ENCODE peak calls at places on chromosome 15, in four cellular contexts. F, J, Z and U are unnamed samples. For H3K27me3, the result is how much of the 10 kb centered on the place peaks cover.

GRCh38 chr15:42084465-42085235 is 9.7 kb downstream of the PLA2G4D start:
- DNase-seq in J (peak), F (no peak), Z (peak), U (peak)

GRCh38 chr15:51103330-51103729 is 8.6 kb upstream of the TNFAIP8L3 start:
- DNase-seq in J (peak), F (peak), Z (no peak), U (no peak)

GRCh38 chr15:40114218-40114617 is 5.5 kb upstream of the BMF start:
- DNase-seq in Z (no peak), F (no peak), J (no peak), U (no peak)

GRCh38 chr15:41561777-41562145 is 2.7 kb downstream of the TYRO3 start:
- DNase-seq in Z (no peak), F (peak), J (no peak), U (no peak)

GRCh38 chr15:36843822-36844221 is 256.5 kb downstream of the MEIS2 start:
- DNase-seq in F (no peak), Z (no peak), J (no peak), U (no peak)

GRCh38 chr15:65757256-65757655 is 34.8 kb downstream of the DENND4A start:
- DNase-seq in J (no peak), F (no peak), Z (no peak), U (peak)

GRCh38 chr15:74630284-74631086 is 14.8 kb downstream of the CLK3 start:
- DNase-seq in J (no peak), Z (no peak), F (no peak), U (no peak)

GRCh38 chr15:57506422-57506821 is 85.3 kb upstream of the MYZAP start:
- DNase-seq in Z (peak), J (no peak), F (no peak), U (no peak)

GRCh38 chr15:80992436-80992835 is 2.8 kb upstream of the MESD start:
- DNase-seq in F (no peak), Z (no peak), J (peak), U (no peak)

GRCh38 chr15:77454956-77455355 is 34.3 kb downstream of the HMG20A start:
- DNase-seq in F (no peak), Z (no peak), J (no peak), U (no peak)

GRCh38 chr15:25859838-25860645 is 3.1 kb downstream of the ATP10A start:
- DNase-seq in F (no peak), Z (no peak), J (no peak), U (no peak)

DNA sequence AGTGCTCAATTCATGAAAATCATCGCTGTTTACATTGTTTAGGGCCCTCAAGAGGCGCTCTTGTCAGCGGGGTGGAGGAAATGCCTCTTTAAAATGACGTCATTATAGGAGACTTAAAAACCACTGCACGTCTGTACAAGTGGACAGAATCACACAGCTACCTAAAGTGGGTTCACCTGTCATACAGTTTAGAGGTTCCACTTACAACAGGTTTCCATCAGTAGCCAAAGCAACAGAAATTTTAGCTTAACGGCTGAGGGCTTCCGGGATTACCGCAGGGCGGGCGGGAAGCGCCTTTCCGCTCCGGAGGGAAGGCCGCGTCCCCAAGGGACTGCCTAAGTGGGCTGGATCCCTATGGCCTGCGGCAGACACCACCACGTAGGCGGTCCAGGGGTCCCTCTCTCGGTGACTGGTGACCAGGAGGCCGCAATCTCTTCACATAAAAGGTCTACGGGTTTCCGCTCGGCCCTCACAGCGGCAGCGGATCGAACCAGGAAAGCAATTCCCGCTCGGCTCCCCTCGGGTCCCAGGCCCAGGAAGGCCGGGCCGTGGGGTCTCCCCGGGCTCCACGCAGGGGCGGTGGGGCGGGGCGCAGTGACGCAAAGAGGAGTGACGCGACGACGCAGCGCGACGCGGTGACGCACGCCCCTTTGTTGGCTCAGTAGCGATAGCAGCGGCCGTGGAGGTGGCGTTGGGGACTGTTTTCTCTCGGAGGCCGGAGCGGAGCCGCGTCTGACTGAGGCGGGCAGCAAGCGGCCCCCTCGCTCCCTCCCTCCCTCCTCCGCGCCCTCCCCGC is at the start of gene ARIH1:
- DNase-seq in J (peak), F (peak), Z (peak), U (peak)
- TF ChIP-seq CTCF in J (peak), F (peak), Z (peak), U (peak)

DNA sequence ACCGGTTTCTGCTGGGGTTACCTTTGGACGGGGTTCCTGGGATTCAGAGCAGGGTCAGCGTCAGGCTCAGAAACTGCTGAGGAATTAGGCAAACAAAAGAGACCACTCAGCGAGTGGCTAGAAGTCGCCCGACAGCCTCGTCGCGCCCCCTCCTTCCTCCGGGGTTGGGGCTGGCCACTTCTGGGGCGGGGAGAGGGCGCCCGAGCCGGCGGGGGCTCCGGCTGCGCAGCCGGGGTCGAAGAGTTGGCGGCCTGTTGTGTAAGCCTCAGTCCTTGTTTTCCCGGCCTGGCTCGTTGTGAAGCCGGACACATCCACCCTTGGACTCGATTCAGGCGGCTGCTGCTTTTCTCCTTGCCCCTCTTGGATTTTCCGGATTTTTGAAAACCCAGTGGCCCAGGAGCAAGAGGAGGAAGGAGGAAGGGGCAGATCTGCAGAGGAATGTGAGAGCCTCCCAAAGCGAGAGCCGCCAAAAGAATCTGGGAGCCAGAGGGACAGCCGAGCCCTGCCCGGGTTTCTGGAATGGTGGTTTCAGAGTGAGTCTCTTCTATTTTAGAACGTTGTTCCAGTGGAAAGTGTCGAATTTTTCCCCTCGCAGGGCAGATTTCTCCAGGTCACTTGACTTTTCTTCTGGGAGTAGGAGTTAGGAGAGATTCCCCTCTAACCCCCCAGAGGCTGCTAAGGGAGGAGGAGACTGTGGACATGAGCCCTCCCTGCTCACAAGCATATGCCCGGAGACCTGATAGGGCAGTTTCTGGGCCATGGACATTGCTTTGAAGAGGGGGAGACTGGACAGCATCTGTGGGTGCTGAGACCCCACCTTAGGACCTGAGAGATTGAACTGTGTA is 666 bp downstream of the SNX33 start:
- DNase-seq in F (peak), Z (peak), J (no peak), U (peak)
- H3K4me3 ChIP-seq in F (peak), Z (peak), J (peak), U (peak)

GRCh38 chr15:101469520-101470288 is 19.8 kb downstream of the PCSK6 start:
- DNase-seq in J (no peak), Z (no peak), F (no peak), U (no peak)
- H3K27me3 ChIP-seq in J (under half), Z (under half), F (under half), U (under half)

DNA sequence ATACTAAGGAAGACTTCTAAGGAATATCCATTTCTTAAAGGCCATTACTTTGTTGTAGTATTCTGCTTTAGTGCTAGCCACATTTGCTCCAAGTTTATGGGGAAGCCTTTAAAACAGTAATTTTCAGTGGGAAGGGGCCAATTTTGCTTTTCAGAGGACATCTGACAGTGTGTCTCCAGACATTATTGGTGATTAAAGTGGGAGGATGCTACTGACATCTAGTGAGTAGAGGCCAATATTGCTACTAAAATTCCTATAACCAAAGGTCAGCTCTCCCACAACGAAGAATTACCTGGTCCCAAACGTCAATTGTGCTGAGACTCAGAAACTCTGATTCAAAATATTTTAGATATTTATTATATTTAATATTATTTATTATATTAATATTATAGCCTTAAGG is 24.8 kb downstream of the SLC28A2 start:
- DNase-seq in F (peak), Z (peak), J (peak), U (peak)
- TF ChIP-seq CTCF in F (peak), Z (peak), J (peak), U (peak)

GRCh38 chr15:92992712-92993111 is 92.6 kb downstream of the CHD2 start:
- DNase-seq in Z (no peak), J (no peak), F (no peak), U (no peak)
- H3K4me3 ChIP-seq in Z (no peak), J (no peak), F (no peak), U (no peak)

GRCh38 chr15:100940785-100941379 is 21.7 kb downstream of the LRRK1 start:
- DNase-seq in J (no peak), Z (no peak), F (no peak), U (no peak)
- H3K27me3 ChIP-seq in J (under half), Z (under half), F (under half), U (under half)

GRCh38 chr15:66841953-66842681 is 140.1 kb downstream of the SMAD6 start:
- DNase-seq in F (peak), Z (peak), J (peak), U (peak)
- TF ChIP-seq CTCF in F (no peak), Z (no peak), J (no peak), U (no peak)